ENCODE peak calls at places on chromosomes 13 and 19, in four cellular contexts. M is A549, X is SK-N-SH, V is HepG2. O is an unnamed sample.

GRCh38 chr19:29528350-29528945 is 2.7 kb downstream of the VSTM2B start:
- DNase-seq in M (peak; percentile 91), X (peak; percentile 94), V (peak; percentile 49), O (peak; percentile 3)

GRCh38 chr13:30551194-30551593 is 66.5 kb upstream of the USPL1 start:
- DNase-seq in M (no peak), X (peak; percentile 21), V (peak; percentile 29), O (no peak)

GRCh38 chr19:28244966-28245365 is 968.0 kb downstream of the UQCRFS1 start:
- DNase-seq in M (no peak), X (no peak), V (no peak), O (no peak)

GRCh38 chr19:56142087-56142787 is 1.1 kb downstream of the ZNF444 start:
- DNase-seq in M (no peak), X (no peak), V (peak; percentile 97), O (no peak)

GRCh38 chr19:40279120-40279551 is 6.0 kb downstream of the AKT2 start:
- DNase-seq in M (no peak), X (peak; percentile 15), V (no peak), O (no peak)

GRCh38 chr19:44820648-44821609 is 12.0 kb downstream of the BCAM start:
- DNase-seq in M (no peak), X (no peak), V (no peak), O (no peak)

GRCh38 chr13:69935043-69935442 is 172.6 kb upstream of the ATXN8OS start:
- DNase-seq in M (no peak), X (peak; percentile 9), V (peak; percentile 5), O (no peak)

GRCh38 chr19:53467138-53467502 is 413 bp upstream of the ZNF813 start:
- DNase-seq in M (no peak), X (peak; percentile 68), V (no peak), O (no peak)

GRCh38 chr19:31054430-31054829 is 294.8 kb downstream of the TSHZ3 start:
- DNase-seq in M (peak; percentile 28), X (peak; percentile 44), V (no peak), O (no peak)

GRCh38 chr19:50224986-50225747 is 21.7 kb downstream of the MYH14 start:
- DNase-seq in M (no peak), X (no peak), V (no peak), O (no peak)

GRCh38 chr13:102400619-102401125 is 1.2 kb downstream of the FGF14 start:
- DNase-seq in M (no peak), X (peak; percentile 73), V (no peak), O (no peak)

GRCh38 chr13:48214519-48215121 is 18.4 kb upstream of the ITM2B start:
- DNase-seq in M (no peak), X (no peak), V (no peak), O (no peak)

GRCh38 chr13:51858433-51859247 is 3.1 kb upstream of the CCDC70 start:
- DNase-seq in M (peak; percentile 14), X (no peak), V (peak; percentile 22), O (no peak)

GRCh38 chr13:94079876-94080275 is 399.6 kb downstream of the DCT start:
- DNase-seq in M (no peak), X (no peak), V (no peak), O (no peak)

GRCh38 chr13:20395061-20395916 is 130.4 kb downstream of the CRYL1 start:
- DNase-seq in M (no peak), X (no peak), V (no peak), O (no peak)

GRCh38 chr19:58395979-58396627 is 647 bp downstream of the RNF225 start:
- DNase-seq in M (no peak), X (no peak), V (no peak), O (no peak)

GRCh38 chr19:31223805-31224534 is 125.3 kb downstream of the TSHZ3 start:
- DNase-seq in M (no peak), X (no peak), V (no peak), O (no peak)

GRCh38 chr13:90591260-90591926 is 756.1 kb upstream of the MIR17HG start:
- DNase-seq in M (no peak), X (no peak), V (no peak), O (no peak)

GRCh38 chr19:17090501-17091074 is 15.0 kb downstream of the MYO9B start:
- DNase-seq in M (no peak), X (no peak), V (no peak), O (no peak)

GRCh38 chr19:40461669-40462221 is 3.8 kb downstream of the BLVRB start:
- DNase-seq in M (no peak), X (no peak), V (peak; percentile 59), O (peak; percentile 61)

GRCh38 chr19:54462713-54463530 is 656 bp downstream of the LENG9 start:
- DNase-seq in M (no peak), X (peak; percentile 57), V (peak; percentile 54), O (no peak)

GRCh38 chr19:13022859-13023636 is 27.8 kb downstream of the NFIX start:
- DNase-seq in M (peak; percentile 25), X (peak; percentile 87), V (peak; percentile 79), O (no peak)

GRCh38 chr19:33660426-33661160 is 38.8 kb downstream of the CHST8 start:
- DNase-seq in M (no peak), X (no peak), V (no peak), O (no peak)

GRCh38 chr13:22198656-22199217 is 527.9 kb downstream of the FGF9 start:
- DNase-seq in M (no peak), X (no peak), V (no peak), O (no peak)

GRCh38 chr13:106796280-106797047 is 228.5 kb upstream of the ARGLU1 start:
- DNase-seq in M (no peak), X (no peak), V (no peak), O (peak; percentile 9)

GRCh38 chr13:53013113-53013512 is 15.5 kb upstream of the OLFM4 start:
- DNase-seq in M (no peak), X (no peak), V (no peak), O (no peak)

GRCh38 chr19:7857727-7858701 is 16.2 kb downstream of the PRR36 start:
- DNase-seq in M (no peak), X (no peak), V (no peak), O (no peak)

GRCh38 chr19:34155686-34156085 is 16.6 kb upstream of the LSM14A start:
- DNase-seq in M (no peak), X (no peak), V (no peak), O (no peak)

GRCh38 chr19:2814426-2814825 is 5.2 kb upstream of the ZNF554 start:
- DNase-seq in M (no peak), X (peak; percentile 13), V (no peak), O (no peak)

GRCh38 chr13:40121711-40122110 is 466.2 kb downstream of the COG6 start:
- DNase-seq in M (no peak), X (no peak), V (no peak), O (no peak)

GRCh38 chr13:29496241-29496712 is 99.2 kb downstream of the SLC7A1 start:
- DNase-seq in M (no peak), X (no peak), V (no peak), O (no peak)

DNA sequence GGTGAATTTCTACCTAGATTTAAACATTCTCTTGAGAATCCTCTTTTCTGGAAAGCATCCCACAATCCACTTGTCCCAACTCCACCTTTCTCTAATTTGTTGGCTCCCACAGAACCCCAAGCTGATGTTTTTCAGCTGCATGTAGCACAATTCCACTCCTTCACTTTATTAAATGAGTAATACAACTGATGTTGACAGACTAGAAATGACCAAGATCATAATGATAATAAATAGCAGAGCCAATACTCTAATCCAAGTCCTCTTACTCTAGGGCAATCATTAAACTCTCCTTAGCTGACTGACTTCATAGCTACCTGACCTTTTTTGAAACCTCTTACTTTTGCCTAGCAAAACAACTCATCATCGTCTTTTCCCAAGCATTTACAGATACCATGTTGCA is 27.9 kb upstream of the STARD13 start:
- DNase-seq in M (no peak), X (no peak), V (no peak), O (no peak)
- TF ChIP-seq USF2 in M (no peak), X (no peak), V (no peak), O (no peak)

GRCh38 chr19:5407356-5407755 is 47.9 kb upstream of the ZNRF4 start:
- DNase-seq in M (peak; percentile 25), X (peak; percentile 69), V (peak; percentile 12), O (no peak)
- TF ChIP-seq PBX3 in M (no peak), X (no peak), V (no peak), O (no peak)

DNA sequence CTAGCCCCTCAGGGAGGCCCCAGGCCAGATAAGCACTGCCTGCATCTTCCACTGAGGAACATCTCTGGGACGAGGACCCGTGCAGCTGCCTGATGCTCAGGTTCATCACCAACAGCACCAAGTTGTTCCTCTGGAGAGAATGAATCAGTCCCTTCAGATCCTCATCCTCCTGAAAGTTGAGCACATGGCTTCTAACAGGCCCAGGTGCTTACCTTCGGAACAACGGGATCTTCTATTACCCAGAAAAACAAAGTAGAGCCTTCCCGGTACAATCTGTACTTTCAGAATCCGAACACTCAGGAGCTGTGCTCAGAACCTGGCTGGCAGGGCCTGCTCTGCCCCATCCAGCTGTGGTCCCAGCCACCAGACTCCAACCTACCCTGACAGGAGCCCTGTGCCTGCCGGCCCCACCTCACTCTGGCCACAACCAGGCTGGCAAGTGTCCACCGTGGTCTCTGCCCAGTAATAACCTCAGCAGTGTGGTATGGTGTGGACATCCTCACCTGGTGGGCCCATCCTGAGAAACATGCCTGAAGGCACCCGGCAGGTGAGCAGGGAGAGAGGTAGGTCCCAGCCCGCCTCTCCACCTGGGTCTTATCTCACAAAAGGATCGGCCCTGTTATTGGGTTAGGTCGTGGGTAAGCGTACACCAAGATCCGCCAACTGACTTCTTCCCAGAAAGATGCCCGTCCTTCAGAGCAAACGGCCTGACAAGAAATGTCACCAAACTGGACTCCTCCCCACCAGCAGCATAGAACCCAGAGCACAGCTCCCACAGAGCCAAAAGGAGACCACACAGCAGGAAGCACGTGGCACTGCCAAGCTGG is 34.1 kb downstream of the ELL start:
- DNase-seq in M (no peak), X (no peak), V (no peak), O (no peak)
- TF ChIP-seq USF2 in M (no peak), X (no peak), V (no peak), O (no peak)

GRCh38 chr13:42233726-42234125 is 38.2 kb upstream of the AKAP11 start:
- DNase-seq in M (no peak), X (no peak), V (peak; percentile 3), O (no peak)

GRCh38 chr13:42225051-42225450 is 46.9 kb upstream of the AKAP11 start:
- DNase-seq in M (no peak), X (no peak), V (no peak), O (no peak)

GRCh38 chr13:42232671-42233070 is 39.3 kb upstream of the AKAP11 start:
- DNase-seq in M (no peak), X (no peak), V (no peak), O (no peak)

GRCh38 chr13:42228527-42228926 is 43.4 kb upstream of the AKAP11 start:
- DNase-seq in M (no peak), X (no peak), V (no peak), O (no peak)

DNA sequence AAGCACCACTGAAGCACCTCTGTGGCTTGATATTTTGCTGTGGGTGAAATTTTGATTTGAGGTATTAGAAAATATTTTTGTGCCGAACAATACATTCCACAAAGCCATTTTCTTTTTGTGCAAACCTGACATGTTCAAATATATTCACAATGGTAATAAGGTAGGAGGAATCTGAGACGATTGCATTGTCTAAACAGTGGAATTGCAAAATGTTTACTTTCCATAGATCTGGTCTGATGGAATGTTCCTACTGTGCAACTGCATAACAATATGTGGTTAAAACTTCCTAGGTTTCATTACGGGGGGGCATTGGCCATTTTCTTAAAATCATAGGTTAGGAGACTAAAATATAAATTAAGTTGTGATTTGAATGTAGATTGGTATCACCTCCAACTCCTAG is 42.7 kb upstream of the AKAP11 start:
- DNase-seq in M (no peak), X (no peak), V (peak; percentile 30), O (no peak)
- TF ChIP-seq PBX3 in M (no peak), X (no peak), V (no peak), O (no peak)

O was measured in GM12878.